ENCODE peak calls at places on chromosomes 16 and 17, in eight cellular contexts. P, N, H, Q, V, W, G and K are unnamed samples.
A peak's percentile ranks its signal among the peaks of the same experiment; 100 is the strongest.

GRCh38 chr16:11698271-11698689 is 30.0 kb downstream of the SNN start:
- DNase-seq in G (no peak), W (peak; percentile 41), N (no peak), V (no peak), H (no peak), P (peak; percentile 27), Q (no peak), K (no peak)

GRCh38 chr17:75625813-75626486 is 7.3 kb upstream of the SMIM5 start:
- DNase-seq in V (peak; percentile 82), H (no peak), P (peak; percentile 44), Q (no peak), W (peak; percentile 49), N (peak; percentile 37), G (no peak), K (peak; percentile 40)

GRCh38 chr17:78124836-78125137 is 3.8 kb downstream of the TMC6 start:
- DNase-seq in G (no peak), Q (no peak), N (no peak), V (no peak), H (no peak), W (no peak), P (no peak), K (no peak)

GRCh38 chr17:20262116-20262977 is 205.0 kb downstream of the LGALS9B start:
- DNase-seq in W (no peak), H (no peak), N (no peak), V (no peak), Q (no peak), G (no peak), P (no peak), K (no peak)

GRCh38 chr17:17950806-17951205 is 21.4 kb downstream of the TOM1L2 start:
- DNase-seq in V (peak; percentile 31), P (no peak), H (no peak), N (no peak), W (peak; percentile 58), Q (no peak), G (no peak), K (no peak)

GRCh38 chr16:56861092-56861610 is 3.9 kb upstream of the SLC12A3 start:
- DNase-seq in V (peak; percentile 56), G (no peak), Q (no peak), W (no peak), N (peak; percentile 55), H (no peak), P (no peak), K (peak; percentile 58)

GRCh38 chr16:30805056-30805369 is 18.0 kb upstream of the ZNF629 start:
- DNase-seq in N (peak; percentile 24), V (no peak), H (no peak), W (no peak), Q (no peak), P (no peak), G (no peak), K (no peak)

GRCh38 chr16:88052661-88053060 is 101.4 kb downstream of the BANP start:
- DNase-seq in V (no peak), P (no peak), W (no peak), H (no peak), N (no peak), G (no peak), Q (no peak), K (no peak)

GRCh38 chr17:48564200-48565023 is 13.7 kb downstream of the HOXB4 start:
- DNase-seq in G (no peak), N (no peak), H (no peak), V (peak; percentile 33), Q (no peak), P (peak; percentile 73), W (no peak), K (no peak)

GRCh38 chr16:24731722-24732419 is 2.4 kb downstream of the TNRC6A start:
- DNase-seq in P (no peak), H (no peak), G (peak; percentile 51), N (no peak), Q (peak; percentile 67), W (no peak), V (no peak), K (no peak)

GRCh38 chr17:9363440-9364350 is 211.9 kb downstream of the STX8 start:
- DNase-seq in Q (no peak), H (no peak), N (no peak), W (peak; percentile 50), P (peak; percentile 56), V (no peak), G (no peak), K (no peak)

GRCh38 chr16:68658258-68658973 is 13.3 kb downstream of the CDH3 start:
- DNase-seq in Q (no peak), W (peak; percentile 98), P (peak; percentile 90), N (peak; percentile 53), G (no peak), V (no peak), H (peak; percentile 51), K (peak; percentile 70)

GRCh38 chr17:40038882-40039513 is 15.2 kb downstream of the MED24 start:
- DNase-seq in Q (peak; percentile 82), G (peak; percentile 54), N (peak; percentile 68), W (peak; percentile 52), P (peak; percentile 95), V (peak; percentile 53), H (peak; percentile 62), K (peak; percentile 95)

GRCh38 chr16:47061204-47061603 is 82.5 kb downstream of the NETO2 start:
- DNase-seq in V (no peak), Q (no peak), N (no peak), H (no peak), P (no peak), W (no peak), G (no peak), K (no peak)

GRCh38 chr17:32461853-32462617 is 17.7 kb downstream of the PSMD11 start:
- DNase-seq in G (no peak), H (no peak), Q (no peak), P (peak; percentile 80), W (peak; percentile 62), N (peak; percentile 81), V (peak; percentile 43), K (peak; percentile 74)

GRCh38 chr17:17876959-17877547 is 40.3 kb upstream of the SREBF1 start:
- DNase-seq in N (no peak), P (peak; percentile 61), W (no peak), V (no peak), G (peak; percentile 39), H (peak; percentile 62), Q (peak; percentile 41), K (peak; percentile 42)

GRCh38 chr16:19844945-19845641 is 39.6 kb downstream of the GPRC5B start:
- DNase-seq in Q (no peak), P (peak; percentile 96), G (no peak), W (peak; percentile 53), H (no peak), V (peak; percentile 23), N (peak; percentile 43), K (peak; percentile 75)

GRCh38 chr17:83189673-83190385 is 110.4 kb downstream of the METRNL start:
- DNase-seq in Q (peak; percentile 17), V (no peak), N (no peak), G (peak; percentile 41), W (no peak), H (peak; percentile 76), P (peak; percentile 87), K (peak; percentile 64)

GRCh38 chr16:16108759-16109158 is 114.5 kb downstream of the ABCC6 start:
- DNase-seq in H (no peak), P (no peak), G (no peak), Q (no peak), W (no peak), N (no peak), V (no peak), K (no peak)

GRCh38 chr16:87690911-87691685 is 74.7 kb downstream of the KLHDC4 start:
- DNase-seq in H (no peak), V (no peak), N (no peak), G (no peak), P (no peak), W (no peak), Q (no peak), K (no peak)

GRCh38 chr17:77717941-77718668 is 240.4 kb upstream of the TNRC6C start:
- DNase-seq in H (no peak), N (no peak), P (no peak), G (no peak), Q (no peak), W (no peak), V (no peak), K (no peak)

DNA sequence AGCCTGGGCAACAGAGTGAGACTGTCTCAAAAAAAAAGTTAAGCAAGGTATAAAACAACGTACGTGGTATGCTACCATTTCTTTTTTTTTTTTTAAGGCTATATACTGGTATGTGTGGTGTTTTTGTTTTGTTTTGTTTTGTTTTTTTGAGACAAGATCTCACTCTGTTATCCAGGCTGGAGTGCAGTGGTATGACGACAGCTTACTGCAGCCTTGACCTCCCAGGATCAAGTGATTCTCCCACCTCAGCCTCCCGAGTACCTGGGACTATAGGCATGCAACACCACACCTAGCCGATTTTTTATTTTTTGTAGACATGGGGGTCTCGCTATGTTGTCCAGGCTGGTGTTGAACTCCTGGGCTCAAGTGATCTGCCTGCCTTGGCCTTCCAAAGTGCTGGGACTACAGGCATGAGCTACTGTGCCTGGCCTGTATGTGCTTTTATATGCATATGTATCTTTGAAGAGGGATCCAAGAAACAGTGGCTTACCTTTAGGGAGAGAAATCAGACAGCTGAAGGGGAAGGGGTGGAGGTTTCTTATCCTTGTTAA is 6.5 kb downstream of the CENPV start:
- DNase-seq in G (no peak), H (no peak), Q (no peak), P (no peak), N (no peak), V (no peak), W (no peak), K (no peak)
- H3K4me1 ChIP-seq in G (no peaks in the 10 kb centered on the region), H (no peaks in the 10 kb centered on the region), Q (no peaks in the 10 kb centered on the region), P (peaks cover 4% of the 10 kb centered on the region), N (peaks cover 12% of the 10 kb centered on the region), V (peaks cover 3% of the 10 kb centered on the region), W (peaks cover 2% of the 10 kb centered on the region), K (peaks cover 9% of the 10 kb centered on the region)

GRCh38 chr17:5184284-5184683 is 7.4 kb downstream of the ZNF594 start:
- DNase-seq in V (no peak), Q (no peak), G (no peak), P (no peak), W (no peak), N (no peak), H (no peak), K (no peak)
- H3K9me3 ChIP-seq in V (peaks cover 27% of the 10 kb centered on the region), Q (peaks cover 25% of the 10 kb centered on the region), G (peaks cover 100% of the 10 kb centered on the region), P (peaks cover 17% of the 10 kb centered on the region), W (peaks cover 38% of the 10 kb centered on the region), N (peaks cover 98% of the 10 kb centered on the region), H (peaks cover 38% of the 10 kb centered on the region), K (peaks cover 95% of the 10 kb centered on the region)

GRCh38 chr16:28167730-28168129 is 44.0 kb downstream of the XPO6 start:
- DNase-seq in V (no peak), G (no peak), Q (no peak), P (no peak), H (no peak), W (no peak), N (no peak), K (no peak)
- H3K4me1 ChIP-seq in V (no peaks in the 10 kb centered on the region), G (no peaks in the 10 kb centered on the region), Q (peaks cover 7% of the 10 kb centered on the region), P (peaks cover 18% of the 10 kb centered on the region), H (peaks cover 4% of the 10 kb centered on the region), W (peaks cover 32% of the 10 kb centered on the region), N (peaks cover 32% of the 10 kb centered on the region), K (peaks cover 15% of the 10 kb centered on the region)

DNA sequence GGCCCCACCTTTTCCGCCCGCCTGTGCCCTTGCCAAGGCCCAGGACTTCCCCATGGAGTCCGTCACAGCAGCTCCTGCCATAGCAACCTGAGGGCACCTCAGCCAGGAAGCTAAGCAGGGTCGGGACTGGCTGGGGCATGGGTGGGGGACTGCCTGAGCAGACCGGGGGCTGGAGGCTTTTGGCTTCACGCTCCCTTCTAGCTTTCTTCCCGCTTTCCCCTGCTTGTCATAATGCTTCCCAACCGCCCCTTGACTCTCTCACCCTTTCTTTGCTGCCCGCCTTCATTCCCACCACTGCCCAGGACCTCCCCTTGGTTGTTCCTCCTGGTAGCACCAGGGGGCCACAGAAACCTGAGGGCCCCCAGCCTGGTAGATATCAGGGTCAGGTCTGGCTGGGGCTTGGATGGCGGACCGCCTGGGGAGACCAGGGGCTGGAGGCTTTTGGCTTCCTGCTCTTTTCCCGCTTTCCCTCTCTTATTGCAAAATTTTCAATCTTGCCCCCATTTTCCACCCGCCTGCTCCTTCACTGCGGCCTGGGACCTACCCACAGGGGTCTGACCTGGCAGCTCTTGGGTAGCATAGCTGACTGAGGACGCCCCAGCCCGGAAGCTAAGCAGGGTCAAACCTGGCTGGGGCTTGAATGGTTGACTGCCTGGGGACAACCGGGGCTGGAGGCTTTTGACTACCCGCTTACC is 2287.7 kb downstream of the TP53TG3F start:
- DNase-seq in V (no peak), Q (no peak), P (no peak), H (no peak), G (no peak), W (no peak), N (no peak), K (no peak)
- H3K9me3 ChIP-seq in V (no peaks in the 10 kb centered on the region), Q (no peaks in the 10 kb centered on the region), P (no peaks in the 10 kb centered on the region), H (no peaks in the 10 kb centered on the region), G (peaks cover 6% of the 10 kb centered on the region), W (no peaks in the 10 kb centered on the region), N (no peaks in the 10 kb centered on the region), K (no peaks in the 10 kb centered on the region)